ENCODE peak calls at places on chromosomes 5 and 9, in seven cellular contexts. E is cardiac muscle cell, Q is SK-N-SH, X is GM12865, O is AG09319, V is left ventricle myocardium inferior, S is WERI-Rb-1. H is an unnamed sample.

GRCh38 chr5:179819296-179820126 is 1.2 kb upstream of the SQSTM1 start:
- DNase-seq in E (peak; percentile 44), S (peak; percentile 47), V (peak; percentile 61), X (peak; percentile 70), Q (peak; percentile 59), O (no peak), H (no peak)

GRCh38 chr5:54013556-54014157 is 296.7 kb downstream of the ARL15 start:
- DNase-seq in E (no peak), O (peak; percentile 66), S (no peak), V (no peak), Q (no peak), X (peak; percentile 1), H (no peak)

GRCh38 chr9:129773262-129774048 is 20.6 kb upstream of the PTGES start:
- DNase-seq in Q (no peak), E (no peak), X (no peak), V (no peak), S (no peak), O (no peak), H (no peak)

GRCh38 chr9:88184986-88185385 is 46.7 kb upstream of the SPATA31C2 start:
- DNase-seq in E (peak; percentile 54), S (no peak), O (no peak), X (no peak), Q (peak; percentile 53), V (no peak), H (no peak)

GRCh38 chr5:150057996-150058395 is 28.4 kb downstream of the CSF1R start:
- DNase-seq in V (no peak), S (no peak), X (no peak), Q (peak; percentile 6), E (no peak), O (no peak), H (no peak)

GRCh38 chr9:93081081-93081529 is 14.9 kb upstream of the CARD19 start:
- DNase-seq in E (no peak), Q (peak; percentile 17), S (no peak), V (no peak), O (no peak), X (no peak), H (no peak)

GRCh38 chr9:88322906-88323566 is 65.2 kb upstream of the SPIN1 start:
- DNase-seq in Q (no peak), V (no peak), X (peak; percentile 21), E (no peak), S (no peak), O (no peak), H (no peak)

GRCh38 chr5:14417792-14418765 is 163.5 kb upstream of the OTULINL start:
- DNase-seq in V (no peak), X (no peak), O (no peak), S (no peak), Q (peak; percentile 62), E (no peak), H (no peak)

GRCh38 chr5:3313569-3313968 is 282.1 kb upstream of the IRX1 start:
- DNase-seq in O (no peak), V (no peak), Q (no peak), E (no peak), S (no peak), X (no peak), H (no peak)

GRCh38 chr9:86500667-86501435 is 146.6 kb upstream of the TUT7 start:
- DNase-seq in O (peak; percentile 86), E (no peak), S (no peak), Q (no peak), V (no peak), X (no peak), H (no peak)

GRCh38 chr9:5920860-5921328 is 30.2 kb downstream of the MLANA start:
- DNase-seq in Q (no peak), V (no peak), X (peak; percentile 48), E (no peak), S (no peak), O (peak; percentile 7), H (no peak)

GRCh38 chr5:16827755-16828154 is 108.3 kb downstream of the MYO10 start:
- DNase-seq in V (no peak), S (no peak), X (no peak), Q (no peak), E (no peak), O (no peak), H (no peak)

GRCh38 chr5:102080288-102080687 is 215.8 kb downstream of the SLCO4C1 start:
- DNase-seq in O (no peak), E (no peak), X (no peak), Q (no peak), S (no peak), V (no peak), H (no peak)

GRCh38 chr5:154755361-154756202 is at the start of gene LARP1:
- DNase-seq in V (peak; percentile 46), S (peak; percentile 41), O (no peak), E (peak; percentile 61), Q (peak; percentile 74), X (peak; percentile 53), H (no peak)

GRCh38 chr5:39761199-39761580 is 336.4 kb upstream of the DAB2 start:
- DNase-seq in Q (no peak), O (no peak), E (no peak), V (no peak), S (no peak), X (no peak), H (no peak)

GRCh38 chr5:38497946-38498345 is 58.5 kb downstream of the LIFR start:
- DNase-seq in V (no peak), E (no peak), O (no peak), Q (no peak), X (no peak), S (peak; percentile 40), H (no peak)

GRCh38 chr5:10762178-10762775 is 1.2 kb upstream of the DAP start:
- DNase-seq in E (peak; percentile 63), V (peak; percentile 48), S (no peak), X (no peak), Q (no peak), O (no peak), H (no peak)

DNA sequence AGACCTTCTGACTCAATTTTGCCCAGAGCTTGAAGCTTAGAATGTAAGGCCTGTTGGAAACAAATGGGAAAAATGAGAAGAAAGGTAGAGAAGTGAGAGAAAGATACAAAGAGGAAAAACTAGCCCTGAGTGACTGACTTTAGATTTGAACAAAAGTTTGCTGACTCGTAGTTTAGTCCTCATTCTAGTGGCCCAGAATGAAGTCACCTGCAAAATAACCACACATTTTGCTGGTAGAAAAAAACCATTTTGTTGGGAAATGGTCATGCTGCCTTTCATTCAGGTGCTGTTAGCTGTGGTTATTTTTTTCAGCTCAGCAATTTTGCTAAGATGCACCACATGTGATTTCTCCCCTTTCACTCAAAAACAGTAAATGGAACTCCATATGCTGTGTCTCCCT is 98.9 kb downstream of the MRPS27 start:
- DNase-seq in E (no peak), V (no peak), X (no peak), Q (no peak), S (no peak), O (no peak), H (no peak)
- TF ChIP-seq CTCF in E (no peak), V (no peak), X (no peak), Q (no peak), S (no peak), O (no peak), H (no peak)

GRCh38 chr9:136823136-136824046 is 15.6 kb downstream of the RABL6 start:
- DNase-seq in E (no peak), S (no peak), V (no peak), Q (no peak), O (no peak), X (no peak), H (no peak)

GRCh38 chr9:136826188-136826541 is 16.1 kb upstream of the AJM1 start:
- DNase-seq in S (no peak), V (no peak), E (no peak), Q (no peak), O (no peak), X (no peak), H (no peak)

GRCh38 chr9:136824496-136825225 is 16.9 kb downstream of the RABL6 start:
- DNase-seq in X (no peak), S (no peak), Q (no peak), V (no peak), O (no peak), E (no peak), H (no peak)

GRCh38 chr9:136826703-136827582 is 15.3 kb upstream of the AJM1 start:
- DNase-seq in X (no peak), O (no peak), Q (no peak), S (no peak), V (no peak), E (no peak), H (no peak)

DNA sequence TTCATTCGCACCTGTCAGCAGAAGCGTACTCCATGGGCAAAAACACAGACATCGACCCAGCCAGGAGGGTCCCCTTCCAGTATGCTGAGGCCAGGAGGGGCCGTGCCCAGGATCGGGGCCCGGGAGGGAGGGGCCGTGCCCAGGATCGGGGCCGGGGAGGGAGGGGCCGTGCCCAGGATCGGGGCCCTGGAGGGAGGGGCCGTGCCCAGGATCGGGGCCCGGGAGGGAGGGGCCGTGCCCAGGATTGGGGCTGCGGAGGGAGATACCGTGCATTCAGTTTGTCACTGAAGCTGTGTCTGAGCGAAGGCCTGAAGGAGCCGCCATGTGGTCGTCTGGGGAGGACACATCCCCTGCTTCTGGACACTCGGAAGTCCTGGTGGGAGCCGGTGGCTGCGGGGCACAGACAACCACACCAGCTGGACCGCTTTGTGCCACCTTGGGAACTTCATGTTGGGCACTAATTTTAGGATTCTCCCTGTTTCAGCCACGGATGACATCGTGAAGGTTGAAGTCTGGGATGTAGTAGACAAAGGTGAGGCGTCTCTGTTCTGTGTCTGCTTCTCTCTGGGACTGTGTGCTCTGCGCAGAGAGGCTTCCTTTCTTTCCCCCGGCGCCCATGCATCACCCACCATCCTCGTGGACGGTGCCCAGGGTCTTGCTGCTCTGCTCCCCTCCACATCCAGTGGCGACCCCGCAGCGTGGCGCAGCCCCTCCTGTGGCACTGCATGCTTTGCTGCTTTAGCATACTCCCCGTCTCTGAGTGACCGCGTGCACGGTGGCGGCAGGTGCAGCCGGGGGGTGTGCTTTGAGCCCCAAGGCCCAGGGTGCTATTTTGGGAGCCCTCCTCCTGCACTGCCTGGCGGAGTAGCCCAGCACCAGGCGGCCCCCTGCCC is 16.7 kb upstream of the AJM1 start:
- DNase-seq in V (no peak), X (no peak), O (no peak), S (no peak), Q (no peak), E (no peak), H (no peak)
- TF ChIP-seq CTCF in V (no peak), X (no peak), O (no peak), S (peak; percentile 17), Q (no peak), E (no peak), H (no peak)

GRCh38 chr5:57094753-57095683 is 78.8 kb upstream of the GPBP1 start:
- DNase-seq in Q (no peak), S (peak; percentile 15), O (no peak), V (no peak), E (no peak), X (peak; percentile 21), H (no peak)
- TF ChIP-seq CTCF in Q (no peak), S (peak; percentile 19), O (peak; percentile 22), V (peak; percentile 22), E (peak; percentile 29), X (no peak), H (peak; percentile 10)

GRCh38 chr9:127955294-127956015 is 17.8 kb upstream of the DPM2 start:
- DNase-seq in Q (peak; percentile 79), O (no peak), X (peak; percentile 80), E (no peak), V (peak; percentile 54), S (peak; percentile 83), H (no peak)
- TF ChIP-seq CTCF in Q (no peak), O (peak; percentile 2), X (peak; percentile 63), E (no peak), V (peak; percentile 59), S (peak; percentile 70), H (peak; percentile 29)

H was measured in D721Med.